ENCODE peak calls at places on chromosomes 13 and 19, in five cellular contexts. Z is amygdala; X is NCI-H2081 treated with DMSO at 0.1 percent for 48 hours; R is left cardiac atrium; I is activated CD8-positive, alpha-beta memory T cell treated with anti-CD3 and anti-CD28 coated beads for 1 hour. O is an unnamed sample.

GRCh38 chr13:95954266-95954665 is 98.9 kb downstream of the UGGT2 start:
- DNase-seq in I (no peak), X (no peak), R (no peak), Z (no peak), O (no peak)

GRCh38 chr13:75724742-75725504 is 88.8 kb downstream of the LMO7 start:
- DNase-seq in I (no peak), Z (no peak), X (no peak), R (no peak), O (peak)

GRCh38 chr13:85798999-85799646 is at the start of gene SLITRK6:
- DNase-seq in R (no peak), I (no peak), X (peak), Z (no peak), O (peak)

GRCh38 chr19:7734220-7735203 is 2.6 kb upstream of the CLEC4G start:
- DNase-seq in I (no peak), R (no peak), X (no peak), Z (no peak), O (no peak)

GRCh38 chr19:39203372-39204341 is at the start of gene SYCN:
- DNase-seq in I (no peak), Z (no peak), R (no peak), X (no peak), O (no peak)

GRCh38 chr13:105389373-105389772 is 1146.1 kb downstream of the EFNB2 start:
- DNase-seq in R (no peak), I (no peak), X (no peak), Z (no peak), O (no peak)

GRCh38 chr13:52925221-52925620 is 76.8 kb upstream of the PCDH8 start:
- DNase-seq in X (no peak), R (peak), Z (no peak), I (no peak), O (no peak)

GRCh38 chr19:5172859-5173577 is 167.6 kb downstream of the PTPRS start:
- DNase-seq in Z (no peak), R (no peak), X (no peak), I (no peak), O (no peak)

GRCh38 chr13:57865600-57866294 is 234.2 kb downstream of the PCDH17 start:
- DNase-seq in R (no peak), I (no peak), X (no peak), Z (no peak), O (no peak)